ENCODE peak calls at places on chromosomes 3 and 15, in nine cellular contexts. U is stimulated activated CD4-positive, alpha-beta T cell treated with anti-CD3 and anti-CD28 coated beads, Interleukin-4, amount 100 ng/mL, for 24 hours; P is upper lobe of right lung; V is CD8-positive, alpha-beta memory T cell; N is HEK293T; J is EL; B is fibroblast of mammary gland; Q is body of pancreas; W is WTC11. I is an unnamed sample.

GRCh38 chr15:66212471-66212870 is 41.1 kb downstream of the MEGF11 start:
- DNase-seq in Q (no peak), V (no peak), U (no peak), B (no peak), P (peak; percentile 35), W (no peak), N (no peak), J (no peak), I (no peak)

GRCh38 chr15:89777821-89778380 is 1.8 kb downstream of the MESP2 start:
- DNase-seq in W (no peak), B (no peak), Q (peak; percentile 15), U (no peak), J (no peak), V (no peak), P (no peak), N (no peak), I (no peak)

GRCh38 chr3:189557824-189558223 is 73.4 kb upstream of the TP63 start:
- DNase-seq in Q (no peak), P (no peak), J (peak; percentile 16), U (no peak), V (no peak), N (no peak), B (peak; percentile 26), W (no peak), I (no peak)

GRCh38 chr15:44215594-44215993 is 20.5 kb upstream of the FRMD5 start:
- DNase-seq in B (peak; percentile 90), Q (no peak), N (no peak), U (no peak), P (no peak), W (no peak), J (peak; percentile 91), V (no peak), I (no peak)

GRCh38 chr15:69225355-69226027 is 65.1 kb downstream of the GLCE start:
- DNase-seq in J (peak; percentile 31), W (no peak), N (peak; percentile 18), U (no peak), Q (no peak), P (no peak), V (no peak), B (peak; percentile 65), I (peak; percentile 66)

GRCh38 chr15:25243800-25244097 is 195.1 kb downstream of the UBE3A start:
- DNase-seq in U (no peak), W (peak; percentile 2), N (no peak), V (no peak), Q (peak; percentile 4), J (no peak), B (no peak), P (peak; percentile 51), I (no peak)

GRCh38 chr15:87748483-87748882 is 508.1 kb downstream of the NTRK3 start:
- DNase-seq in Q (no peak), U (no peak), P (no peak), W (no peak), J (no peak), N (no peak), B (no peak), V (no peak), I (no peak)

GRCh38 chr3:196193738-196194541 is 17.3 kb downstream of the ZDHHC19 start:
- DNase-seq in V (no peak), N (no peak), W (no peak), P (peak; percentile 84), Q (peak; percentile 75), U (no peak), J (no peak), B (no peak), I (no peak)

GRCh38 chr3:152039887-152040286 is 166.4 kb downstream of the SUCNR1 start:
- DNase-seq in B (no peak), J (no peak), Q (no peak), U (no peak), P (no peak), N (no peak), W (no peak), V (no peak), I (no peak)

GRCh38 chr3:11161666-11162065 is 7.4 kb downstream of the HRH1 start:
- DNase-seq in B (no peak), P (no peak), J (no peak), V (no peak), Q (no peak), N (no peak), W (peak; percentile 25), U (no peak), I (peak; percentile 47)

GRCh38 chr15:42084465-42085235 is 9.7 kb downstream of the PLA2G4D start:
- DNase-seq in P (peak; percentile 89), J (peak; percentile 61), V (peak; percentile 19), N (peak; percentile 72), B (peak; percentile 41), Q (peak; percentile 75), W (peak; percentile 85), U (peak; percentile 48), I (peak; percentile 84)

GRCh38 chr3:63043631-63044030 is 168.4 kb upstream of the CADPS start:
- DNase-seq in J (no peak), V (no peak), W (no peak), Q (peak; percentile 32), N (no peak), B (peak; percentile 56), U (no peak), P (no peak), I (no peak)

GRCh38 chr3:30233924-30234666 is 372.3 kb upstream of the TGFBR2 start:
- DNase-seq in Q (no peak), B (no peak), W (no peak), J (no peak), N (no peak), U (no peak), V (no peak), P (no peak), I (no peak)

GRCh38 chr3:152276688-152277087 is 8.0 kb downstream of the MBNL1 start:
- DNase-seq in P (no peak), J (no peak), B (no peak), N (no peak), V (no peak), Q (no peak), U (no peak), W (no peak), I (no peak)

GRCh38 chr3:113339616-113340244 is 101.6 kb downstream of the CFAP44 start:
- DNase-seq in Q (no peak), B (no peak), N (no peak), W (no peak), U (no peak), P (no peak), V (no peak), J (no peak), I (peak; percentile 71)

GRCh38 chr3:186828340-186828739 is 14.2 kb upstream of the ADIPOQ start:
- DNase-seq in J (no peak), U (no peak), W (no peak), P (no peak), Q (no peak), V (no peak), N (no peak), B (no peak), I (no peak)

GRCh38 chr3:37814547-37814946 is 47.1 kb upstream of the CTDSPL start:
- DNase-seq in J (no peak), U (no peak), B (peak; percentile 14), P (no peak), V (no peak), N (peak; percentile 23), W (no peak), Q (no peak), I (peak; percentile 66)

GRCh38 chr3:84066920-84067319 is 891.9 kb upstream of the CADM2 start:
- DNase-seq in N (no peak), V (no peak), U (no peak), Q (no peak), P (no peak), B (no peak), W (peak; percentile 47), J (no peak), I (peak; percentile 52)

GRCh38 chr3:52430416-52430810 is 14.5 kb downstream of the SEMA3G start:
- DNase-seq in B (no peak), Q (peak; percentile 6), V (no peak), W (no peak), P (no peak), N (no peak), J (no peak), U (no peak), I (no peak)

GRCh38 chr3:10360478-10360877 is 39.6 kb upstream of the SEC13 start:
- DNase-seq in V (no peak), N (no peak), J (no peak), U (no peak), Q (no peak), P (no peak), W (no peak), B (no peak), I (no peak)

GRCh38 chr3:185654758-185655145 is 68.7 kb downstream of the SENP2 start:
- DNase-seq in W (no peak), J (no peak), Q (no peak), V (no peak), U (no peak), B (no peak), N (no peak), P (no peak), I (no peak)

GRCh38 chr3:7315037-7315436 is 454.1 kb downstream of the GRM7 start:
- DNase-seq in N (no peak), W (no peak), P (no peak), U (no peak), Q (no peak), V (no peak), B (no peak), J (no peak), I (no peak)

GRCh38 chr15:29677871-29678431 is 144.3 kb downstream of the TJP1 start:
- DNase-seq in V (no peak), W (no peak), J (no peak), B (no peak), U (no peak), P (no peak), N (no peak), Q (peak; percentile 62), I (no peak)

GRCh38 chr3:72451840-72452239 is 396.4 kb downstream of the SHQ1 start:
- DNase-seq in N (no peak), P (no peak), J (no peak), Q (no peak), V (no peak), U (no peak), B (no peak), W (no peak), I (no peak)

GRCh38 chr15:33022629-33023028 is 171.9 kb downstream of the FMN1 start:
- DNase-seq in Q (peak; percentile 45), V (no peak), B (peak; percentile 65), N (peak; percentile 7), W (peak; percentile 54), J (peak; percentile 66), P (peak; percentile 80), U (no peak), I (peak; percentile 71)

GRCh38 chr3:9732080-9732752 is 681 bp downstream of the BRPF1 start:
- DNase-seq in N (peak; percentile 38), W (peak; percentile 21), J (peak; percentile 22), P (peak; percentile 76), U (peak; percentile 37), V (peak; percentile 42), B (no peak), Q (no peak), I (peak; percentile 44)

GRCh38 chr3:13166243-13167063 is 93.2 kb upstream of the IQSEC1 start:
- DNase-seq in P (peak; percentile 40), B (no peak), Q (no peak), J (no peak), N (no peak), V (no peak), W (no peak), U (no peak), I (no peak)

GRCh38 chr3:72665701-72666443 is 182.4 kb downstream of the SHQ1 start:
- DNase-seq in Q (peak; percentile 20), B (peak; percentile 32), N (peak; percentile 52), U (peak; percentile 56), W (peak; percentile 65), V (peak; percentile 21), P (no peak), J (no peak), I (peak; percentile 77)

GRCh38 chr3:149414557-149415231 is 37.2 kb upstream of the TM4SF1 start:
- DNase-seq in B (peak; percentile 40), U (no peak), Q (no peak), N (no peak), W (no peak), J (no peak), P (no peak), V (no peak), I (no peak)

GRCh38 chr3:45198264-45199260 is 27.5 kb downstream of the TMEM158 start:
- DNase-seq in U (no peak), V (no peak), N (no peak), J (no peak), P (no peak), W (no peak), B (no peak), Q (no peak), I (no peak)

GRCh38 chr15:25237291-25237978 is 201.4 kb downstream of the UBE3A start:
- DNase-seq in P (peak; percentile 31), J (no peak), N (no peak), V (no peak), B (no peak), W (no peak), Q (no peak), U (no peak), I (no peak)